ENCODE peak calls at places on chromosomes 4 and X, in eight cellular contexts. Q, V, D, F, I, B, T and N are unnamed samples.

GRCh38 chr4:104500452-104500851 is 5.8 kb upstream of the CXXC4 start:
- DNase-seq in F (peak; percentile 7), T (no peak), B (no peak), I (no peak), D (no peak), V (peak; percentile 16), Q (no peak), N (no peak)

GRCh38 chr4:7772708-7773385 is 166.8 kb downstream of the AFAP1 start:
- DNase-seq in T (peak; percentile 45), B (no peak), V (peak; percentile 54), Q (peak; percentile 64), F (peak; percentile 29), D (no peak), I (no peak), N (peak; percentile 31)

GRCh38 chr4:22179124-22179874 is 230.7 kb upstream of the KCNIP4 start:
- DNase-seq in F (no peak), V (no peak), B (peak; percentile 77), I (peak; percentile 30), D (peak; percentile 68), Q (no peak), T (no peak), N (peak; percentile 90)

GRCh38 chr4:99205104-99205979 is 13.7 kb downstream of the ADH6 start:
- DNase-seq in B (peak; percentile 34), V (no peak), D (peak; percentile 70), Q (peak; percentile 79), T (no peak), I (peak; percentile 59), F (no peak), N (peak; percentile 65)

GRCh38 chr4:174475528-174475927 is 46.8 kb downstream of the HPGD start:
- DNase-seq in I (no peak), F (no peak), Q (no peak), D (no peak), B (no peak), V (no peak), T (no peak), N (no peak)

GRCh38 chr4:2818351-2818939 is 25.2 kb upstream of the ADD1 start:
- DNase-seq in V (no peak), I (no peak), D (no peak), T (no peak), Q (no peak), B (no peak), F (no peak), N (no peak)

GRCh38 chr4:105184316-105184988 is 37.8 kb downstream of the TET2 start:
- DNase-seq in T (no peak), F (no peak), Q (no peak), V (no peak), D (no peak), I (no peak), B (peak; percentile 35), N (no peak)

GRCh38 chrX:14902536-14902935 is 29.3 kb downstream of the MOSPD2 start:
- DNase-seq in T (no peak), B (no peak), D (no peak), V (no peak), I (no peak), Q (no peak), F (no peak), N (no peak)

DNA sequence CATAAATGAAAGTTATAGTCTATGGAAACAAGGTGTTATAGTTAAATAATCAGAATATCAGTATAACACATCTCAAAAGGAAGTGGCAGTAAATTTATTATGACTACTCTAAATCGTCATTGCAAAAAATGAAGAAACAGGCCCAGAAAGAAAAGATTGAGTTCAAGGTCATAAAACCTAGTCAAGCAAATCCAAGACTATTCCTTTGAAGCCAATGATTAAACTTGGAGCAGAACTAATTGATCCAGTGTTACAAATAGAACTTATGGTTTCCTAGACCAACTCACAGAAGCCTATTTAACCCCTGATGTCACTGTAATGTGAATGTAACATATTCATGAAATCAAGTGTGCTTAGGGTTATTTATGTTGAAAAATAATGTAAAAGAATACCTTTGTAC is 1.9 kb downstream of the FAM199X start:
- DNase-seq in D (no peak), F (no peak), T (no peak), B (no peak), V (no peak), I (no peak), Q (no peak), N (no peak)
- H3K4me3 ChIP-seq in D (peak overlapping the region; percentile 86), F (no peak overlapping the region), T (peak overlapping the region; percentile 72), B (no peak overlapping the region), V (no peak overlapping the region), I (peak overlapping the region; percentile 79), Q (peak overlapping the region; percentile 92), N (peak overlapping the region; percentile 81)

GRCh38 chr4:83284161-83285021 is at the start of gene COQ2:
- DNase-seq in Q (peak; percentile 97), I (peak; percentile 97), D (peak; percentile 96), F (peak; percentile 96), T (peak; percentile 95), B (peak; percentile 92), V (peak; percentile 96), N (peak; percentile 97)
- TF ChIP-seq CTCF in Q (peak; percentile 40), I (peak; percentile 21), D (no peak), F (no peak), T (no peak), B (peak; percentile 11), V (peak; percentile 45), N (peak; percentile 8)

GRCh38 chrX:103175944-103176753 is 38.8 kb upstream of the BEX4 start:
- DNase-seq in I (peak; percentile 67), T (peak; percentile 72), B (peak; percentile 38), Q (peak; percentile 64), D (peak; percentile 57), F (peak; percentile 61), V (peak; percentile 5), N (peak; percentile 62)
- H3K4me3 ChIP-seq in I (peak overlapping the region; percentile 11), T (no peak overlapping the region), B (no peak overlapping the region), Q (no peak overlapping the region), D (no peak overlapping the region), F (no peak overlapping the region), V (no peak overlapping the region), N (peak overlapping the region; percentile 31)

DNA sequence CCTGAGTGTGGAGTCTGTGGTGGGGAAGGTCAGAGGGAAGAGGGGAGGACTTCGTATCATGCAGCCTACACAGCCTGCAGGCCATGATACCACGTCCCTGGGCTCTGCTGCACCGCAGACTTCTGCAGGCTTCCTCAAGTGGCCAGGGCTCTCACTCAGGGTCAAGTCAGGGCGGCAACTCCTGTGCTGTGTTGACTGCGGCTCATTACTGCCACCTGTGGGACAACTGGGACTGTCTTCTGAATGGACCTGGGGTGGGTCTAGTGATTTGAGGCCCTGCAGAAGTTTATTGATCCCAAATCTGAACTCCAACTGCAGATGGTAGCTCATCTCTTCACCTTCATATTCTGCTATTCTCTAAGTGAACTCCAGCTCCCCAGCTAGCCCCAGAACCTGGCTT is 167.1 kb downstream of the NSUN7 start:
- DNase-seq in D (peak; percentile 52), Q (peak; percentile 79), F (peak; percentile 54), V (peak; percentile 43), B (no peak), I (peak; percentile 32), T (peak; percentile 42), N (peak; percentile 23)
- TF ChIP-seq CTCF in D (peak; percentile 68), Q (peak; percentile 33), F (peak; percentile 21), V (peak; percentile 40), B (peak; percentile 2), I (peak; percentile 50), T (peak; percentile 21), N (peak; percentile 35)

GRCh38 chrX:13307041-13307440 is 12.8 kb downstream of the ATXN3L start:
- DNase-seq in D (no peak), T (no peak), I (peak; percentile 50), F (no peak), Q (no peak), V (no peak), B (no peak), N (no peak)

GRCh38 chrX:13304052-13304451 is 15.8 kb downstream of the ATXN3L start:
- DNase-seq in T (no peak), I (no peak), Q (no peak), D (no peak), V (no peak), F (no peak), B (no peak), N (no peak)

GRCh38 chrX:13305091-13305490 is 14.8 kb downstream of the ATXN3L start:
- DNase-seq in F (no peak), Q (no peak), T (no peak), B (no peak), V (no peak), I (no peak), D (no peak), N (no peak)

GRCh38 chrX:13311560-13311959 is 8.3 kb downstream of the ATXN3L start:
- DNase-seq in Q (no peak), T (no peak), D (no peak), B (no peak), I (no peak), F (no peak), V (no peak), N (no peak)

GRCh38 chrX:13309631-13310030 is 10.2 kb downstream of the ATXN3L start:
- DNase-seq in V (no peak), Q (no peak), I (no peak), T (no peak), D (no peak), B (no peak), F (no peak), N (no peak)
- H3K4me3 ChIP-seq in V (no peak overlapping the region), Q (no peak overlapping the region), I (no peak overlapping the region), T (no peak overlapping the region), D (no peak overlapping the region), B (no peak overlapping the region), F (no peak overlapping the region), N (no peak overlapping the region)

DNA sequence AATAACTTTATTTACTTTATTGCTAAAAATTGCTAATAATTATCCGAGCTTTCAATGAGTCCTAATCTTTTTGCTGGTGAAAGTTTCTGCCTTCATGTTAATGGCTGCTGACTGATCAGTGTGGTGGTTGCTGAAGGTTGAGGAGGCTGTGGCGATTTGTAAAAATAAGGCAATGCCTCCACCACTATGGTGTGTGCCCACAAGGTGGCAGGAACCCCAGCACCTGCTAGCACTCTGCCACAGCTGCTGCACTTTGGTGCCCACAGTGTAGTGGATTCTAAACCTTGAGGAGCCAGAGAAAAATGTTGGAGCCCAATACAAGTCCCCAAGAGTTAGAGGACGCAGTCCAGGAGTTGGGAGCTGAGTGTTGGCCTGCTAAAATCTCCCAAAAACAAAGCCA is 1237.1 kb downstream of the PCDH19 start:
- DNase-seq in V (no peak), Q (no peak), B (no peak), T (no peak), F (no peak), I (no peak), D (no peak), N (no peak)
- TF ChIP-seq CTCF in V (no peak), Q (no peak), B (no peak), T (no peak), F (no peak), I (no peak), D (no peak), N (no peak)

GRCh38 chrX:119757646-119757978 is 776 bp upstream of the SOWAHD start:
- DNase-seq in D (no peak), B (no peak), I (no peak), F (no peak), V (no peak), Q (no peak), T (no peak), N (no peak)
- H3K4me3 ChIP-seq in D (no peak overlapping the region), B (no peak overlapping the region), I (no peak overlapping the region), F (no peak overlapping the region), V (no peak overlapping the region), Q (peak overlapping the region; percentile 56), T (peak overlapping the region; percentile 63), N (no peak overlapping the region)

GRCh38 chr4:186778134-186778533 is 54.5 kb upstream of the FAT1 start:
- DNase-seq in D (no peak), T (no peak), I (no peak), V (no peak), F (no peak), B (no peak), Q (no peak), N (no peak)
- TF ChIP-seq CTCF in D (no peak), T (no peak), I (no peak), V (no peak), F (no peak), B (no peak), Q (no peak), N (no peak)